ENCODE peak calls at places on chromosomes 5 and 9, in six cellular contexts. One of them, this sample, is unnamed.

GRCh38 chr9:115006660-115007059 is 76.3 kb upstream of the TNFSF8 start:
- DNase-seq in effector CD4-positive, alpha-beta T cell: no peak
- DNase-seq in psoas muscle: no peak
- DNase-seq in stimulated activated CD4-positive, alpha-beta T cell treated with anti-CD3 and anti-CD28 coated beads, Interleukin-15, amount 100 ng/mL, for 24 hours: peak
- DNase-seq in NCI-H2107: no peak
- DNase-seq in CD4-positive, alpha-beta memory T cell: no peak
- DNase-seq in this sample: peak

GRCh38 chr9:72362680-72363139 is 2.3 kb downstream of the ZFAND5 start:
- DNase-seq in effector CD4-positive, alpha-beta T cell: peak
- DNase-seq in psoas muscle: peak
- DNase-seq in stimulated activated CD4-positive, alpha-beta T cell treated with anti-CD3 and anti-CD28 coated beads, Interleukin-15, amount 100 ng/mL, for 24 hours: peak
- DNase-seq in NCI-H2107: no peak
- DNase-seq in CD4-positive, alpha-beta memory T cell: peak
- DNase-seq in this sample: peak

GRCh38 chr5:154993461-154993860 is 20.1 kb upstream of the KIF4B start:
- DNase-seq in effector CD4-positive, alpha-beta T cell: no peak
- DNase-seq in psoas muscle: no peak
- DNase-seq in stimulated activated CD4-positive, alpha-beta T cell treated with anti-CD3 and anti-CD28 coated beads, Interleukin-15, amount 100 ng/mL, for 24 hours: no peak
- DNase-seq in NCI-H2107: no peak
- DNase-seq in CD4-positive, alpha-beta memory T cell: no peak
- DNase-seq in this sample: no peak

GRCh38 chr5:8828596-8829321 is 717.1 kb downstream of the SEMA5A start:
- DNase-seq in effector CD4-positive, alpha-beta T cell: no peak
- DNase-seq in psoas muscle: no peak
- DNase-seq in stimulated activated CD4-positive, alpha-beta T cell treated with anti-CD3 and anti-CD28 coated beads, Interleukin-15, amount 100 ng/mL, for 24 hours: no peak
- DNase-seq in NCI-H2107: no peak
- DNase-seq in CD4-positive, alpha-beta memory T cell: no peak
- DNase-seq in this sample: no peak

GRCh38 chr5:144697847-144698262 is 527.2 kb downstream of the KCTD16 start:
- DNase-seq in effector CD4-positive, alpha-beta T cell: no peak
- DNase-seq in psoas muscle: no peak
- DNase-seq in stimulated activated CD4-positive, alpha-beta T cell treated with anti-CD3 and anti-CD28 coated beads, Interleukin-15, amount 100 ng/mL, for 24 hours: no peak
- DNase-seq in NCI-H2107: no peak
- DNase-seq in CD4-positive, alpha-beta memory T cell: no peak
- DNase-seq in this sample: no peak

GRCh38 chr9:120463765-120464164 is 116.2 kb downstream of the CDK5RAP2 start:
- DNase-seq in effector CD4-positive, alpha-beta T cell: no peak
- DNase-seq in psoas muscle: no peak
- DNase-seq in stimulated activated CD4-positive, alpha-beta T cell treated with anti-CD3 and anti-CD28 coated beads, Interleukin-15, amount 100 ng/mL, for 24 hours: no peak
- DNase-seq in NCI-H2107: no peak
- DNase-seq in CD4-positive, alpha-beta memory T cell: no peak
- DNase-seq in this sample: no peak

GRCh38 chr5:157743163-157744054 is at the start of gene LSM11:
- DNase-seq in effector CD4-positive, alpha-beta T cell: peak
- DNase-seq in psoas muscle: peak
- DNase-seq in stimulated activated CD4-positive, alpha-beta T cell treated with anti-CD3 and anti-CD28 coated beads, Interleukin-15, amount 100 ng/mL, for 24 hours: peak
- DNase-seq in NCI-H2107: peak
- DNase-seq in CD4-positive, alpha-beta memory T cell: peak
- DNase-seq in this sample: peak

GRCh38 chr5:23284656-23285055 is 222.8 kb upstream of the PRDM9 start:
- DNase-seq in effector CD4-positive, alpha-beta T cell: no peak
- DNase-seq in psoas muscle: no peak
- DNase-seq in stimulated activated CD4-positive, alpha-beta T cell treated with anti-CD3 and anti-CD28 coated beads, Interleukin-15, amount 100 ng/mL, for 24 hours: no peak
- DNase-seq in NCI-H2107: no peak
- DNase-seq in CD4-positive, alpha-beta memory T cell: no peak
- DNase-seq in this sample: no peak

GRCh38 chr9:111037744-111038335 is 430 bp downstream of the LPAR1 start:
- DNase-seq in effector CD4-positive, alpha-beta T cell: no peak
- DNase-seq in psoas muscle: peak
- DNase-seq in stimulated activated CD4-positive, alpha-beta T cell treated with anti-CD3 and anti-CD28 coated beads, Interleukin-15, amount 100 ng/mL, for 24 hours: peak
- DNase-seq in NCI-H2107: no peak
- DNase-seq in CD4-positive, alpha-beta memory T cell: no peak
- DNase-seq in this sample: no peak

GRCh38 chr5:10162468-10162867 is 87.2 kb downstream of the ATPSCKMT start:
- DNase-seq in effector CD4-positive, alpha-beta T cell: no peak
- DNase-seq in psoas muscle: no peak
- DNase-seq in stimulated activated CD4-positive, alpha-beta T cell treated with anti-CD3 and anti-CD28 coated beads, Interleukin-15, amount 100 ng/mL, for 24 hours: no peak
- DNase-seq in NCI-H2107: no peak
- DNase-seq in CD4-positive, alpha-beta memory T cell: no peak
- DNase-seq in this sample: no peak

GRCh38 chr9:135297716-135298075 is 181.9 kb upstream of the PPP1R26 start:
- DNase-seq in effector CD4-positive, alpha-beta T cell: no peak
- DNase-seq in psoas muscle: no peak
- DNase-seq in stimulated activated CD4-positive, alpha-beta T cell treated with anti-CD3 and anti-CD28 coated beads, Interleukin-15, amount 100 ng/mL, for 24 hours: no peak
- DNase-seq in NCI-H2107: no peak
- DNase-seq in CD4-positive, alpha-beta memory T cell: no peak
- DNase-seq in this sample: no peak

GRCh38 chr9:22052376-22052945 is 43.4 kb upstream of the CDKN2B start:
- DNase-seq in effector CD4-positive, alpha-beta T cell: no peak
- DNase-seq in psoas muscle: no peak
- DNase-seq in stimulated activated CD4-positive, alpha-beta T cell treated with anti-CD3 and anti-CD28 coated beads, Interleukin-15, amount 100 ng/mL, for 24 hours: peak
- DNase-seq in NCI-H2107: peak
- DNase-seq in CD4-positive, alpha-beta memory T cell: no peak
- DNase-seq in this sample: peak

GRCh38 chr5:72283358-72283757 is 36.7 kb downstream of the MRPS27 start:
- DNase-seq in effector CD4-positive, alpha-beta T cell: no peak
- DNase-seq in psoas muscle: no peak
- DNase-seq in stimulated activated CD4-positive, alpha-beta T cell treated with anti-CD3 and anti-CD28 coated beads, Interleukin-15, amount 100 ng/mL, for 24 hours: no peak
- DNase-seq in NCI-H2107: no peak
- DNase-seq in CD4-positive, alpha-beta memory T cell: no peak
- DNase-seq in this sample: no peak

GRCh38 chr5:128905225-128906110 is 59.8 kb upstream of the SLC27A6 start:
- DNase-seq in effector CD4-positive, alpha-beta T cell: peak
- DNase-seq in psoas muscle: no peak
- DNase-seq in stimulated activated CD4-positive, alpha-beta T cell treated with anti-CD3 and anti-CD28 coated beads, Interleukin-15, amount 100 ng/mL, for 24 hours: peak
- DNase-seq in NCI-H2107: no peak
- DNase-seq in CD4-positive, alpha-beta memory T cell: peak
- DNase-seq in this sample: peak

GRCh38 chr5:170221319-170221718 is 11.5 kb upstream of the C5orf58 start:
- DNase-seq in effector CD4-positive, alpha-beta T cell: no peak
- DNase-seq in psoas muscle: no peak
- DNase-seq in stimulated activated CD4-positive, alpha-beta T cell treated with anti-CD3 and anti-CD28 coated beads, Interleukin-15, amount 100 ng/mL, for 24 hours: no peak
- DNase-seq in NCI-H2107: no peak
- DNase-seq in CD4-positive, alpha-beta memory T cell: no peak
- DNase-seq in this sample: no peak

GRCh38 chr9:103364753-103365152 is 369.6 kb downstream of the CYLC2 start:
- DNase-seq in effector CD4-positive, alpha-beta T cell: no peak
- DNase-seq in psoas muscle: no peak
- DNase-seq in stimulated activated CD4-positive, alpha-beta T cell treated with anti-CD3 and anti-CD28 coated beads, Interleukin-15, amount 100 ng/mL, for 24 hours: no peak
- DNase-seq in NCI-H2107: no peak
- DNase-seq in CD4-positive, alpha-beta memory T cell: no peak
- DNase-seq in this sample: no peak

GRCh38 chr5:79111387-79111959 is at the start of gene BHMT:
- DNase-seq in effector CD4-positive, alpha-beta T cell: no peak
- DNase-seq in psoas muscle: no peak
- DNase-seq in stimulated activated CD4-positive, alpha-beta T cell treated with anti-CD3 and anti-CD28 coated beads, Interleukin-15, amount 100 ng/mL, for 24 hours: no peak
- DNase-seq in NCI-H2107: no peak
- DNase-seq in CD4-positive, alpha-beta memory T cell: no peak
- DNase-seq in this sample: no peak

GRCh38 chr9:20043035-20043434 is 254.2 kb upstream of the SLC24A2 start:
- DNase-seq in effector CD4-positive, alpha-beta T cell: no peak
- DNase-seq in psoas muscle: no peak
- DNase-seq in stimulated activated CD4-positive, alpha-beta T cell treated with anti-CD3 and anti-CD28 coated beads, Interleukin-15, amount 100 ng/mL, for 24 hours: peak
- DNase-seq in NCI-H2107: no peak
- DNase-seq in CD4-positive, alpha-beta memory T cell: peak
- DNase-seq in this sample: peak

GRCh38 chr5:76807296-76807695 is 11.5 kb upstream of the F2RL1 start:
- DNase-seq in effector CD4-positive, alpha-beta T cell: no peak
- DNase-seq in psoas muscle: no peak
- DNase-seq in stimulated activated CD4-positive, alpha-beta T cell treated with anti-CD3 and anti-CD28 coated beads, Interleukin-15, amount 100 ng/mL, for 24 hours: no peak
- DNase-seq in NCI-H2107: no peak
- DNase-seq in CD4-positive, alpha-beta memory T cell: no peak
- DNase-seq in this sample: no peak

GRCh38 chr5:149283611-149284480 is 12.2 kb downstream of the AFAP1L1 start:
- DNase-seq in effector CD4-positive, alpha-beta T cell: no peak
- DNase-seq in psoas muscle: no peak
- DNase-seq in stimulated activated CD4-positive, alpha-beta T cell treated with anti-CD3 and anti-CD28 coated beads, Interleukin-15, amount 100 ng/mL, for 24 hours: no peak
- DNase-seq in NCI-H2107: peak
- DNase-seq in CD4-positive, alpha-beta memory T cell: no peak
- DNase-seq in this sample: no peak

GRCh38 chr5:10733426-10733825 is 27.6 kb downstream of the DAP start:
- DNase-seq in effector CD4-positive, alpha-beta T cell: no peak
- DNase-seq in psoas muscle: no peak
- DNase-seq in stimulated activated CD4-positive, alpha-beta T cell treated with anti-CD3 and anti-CD28 coated beads, Interleukin-15, amount 100 ng/mL, for 24 hours: no peak
- DNase-seq in NCI-H2107: no peak
- DNase-seq in CD4-positive, alpha-beta memory T cell: no peak
- DNase-seq in this sample: no peak

GRCh38 chr5:94375801-94376200 is 242.6 kb downstream of the KIAA0825 start:
- DNase-seq in effector CD4-positive, alpha-beta T cell: no peak
- DNase-seq in psoas muscle: no peak
- DNase-seq in stimulated activated CD4-positive, alpha-beta T cell treated with anti-CD3 and anti-CD28 coated beads, Interleukin-15, amount 100 ng/mL, for 24 hours: no peak
- DNase-seq in NCI-H2107: no peak
- DNase-seq in CD4-positive, alpha-beta memory T cell: no peak
- DNase-seq in this sample: no peak

GRCh38 chr5:126801992-126802294 is 25.0 kb downstream of the LMNB1 start:
- DNase-seq in effector CD4-positive, alpha-beta T cell: no peak
- DNase-seq in psoas muscle: no peak
- DNase-seq in stimulated activated CD4-positive, alpha-beta T cell treated with anti-CD3 and anti-CD28 coated beads, Interleukin-15, amount 100 ng/mL, for 24 hours: no peak
- DNase-seq in NCI-H2107: no peak
- DNase-seq in CD4-positive, alpha-beta memory T cell: no peak
- DNase-seq in this sample: no peak

GRCh38 chr9:114487607-114488300 is 17.5 kb downstream of the WHRN start:
- DNase-seq in effector CD4-positive, alpha-beta T cell: peak
- DNase-seq in psoas muscle: no peak
- DNase-seq in stimulated activated CD4-positive, alpha-beta T cell treated with anti-CD3 and anti-CD28 coated beads, Interleukin-15, amount 100 ng/mL, for 24 hours: peak
- DNase-seq in NCI-H2107: peak
- DNase-seq in CD4-positive, alpha-beta memory T cell: peak
- DNase-seq in this sample: peak

GRCh38 chr5:153824909-153825308 is 213.8 kb downstream of the FAM114A2 start:
- DNase-seq in effector CD4-positive, alpha-beta T cell: no peak
- DNase-seq in psoas muscle: no peak
- DNase-seq in stimulated activated CD4-positive, alpha-beta T cell treated with anti-CD3 and anti-CD28 coated beads, Interleukin-15, amount 100 ng/mL, for 24 hours: no peak
- DNase-seq in NCI-H2107: no peak
- DNase-seq in CD4-positive, alpha-beta memory T cell: no peak
- DNase-seq in this sample: no peak

GRCh38 chr9:99137225-99137624 is 32.3 kb downstream of the TGFBR1 start:
- DNase-seq in effector CD4-positive, alpha-beta T cell: no peak
- DNase-seq in psoas muscle: no peak
- DNase-seq in stimulated activated CD4-positive, alpha-beta T cell treated with anti-CD3 and anti-CD28 coated beads, Interleukin-15, amount 100 ng/mL, for 24 hours: no peak
- DNase-seq in NCI-H2107: no peak
- DNase-seq in CD4-positive, alpha-beta memory T cell: no peak
- DNase-seq in this sample: no peak

GRCh38 chr5:174687503-174687902 is 36.9 kb upstream of the MSX2 start:
- DNase-seq in effector CD4-positive, alpha-beta T cell: no peak
- DNase-seq in psoas muscle: no peak
- DNase-seq in stimulated activated CD4-positive, alpha-beta T cell treated with anti-CD3 and anti-CD28 coated beads, Interleukin-15, amount 100 ng/mL, for 24 hours: no peak
- DNase-seq in NCI-H2107: no peak
- DNase-seq in CD4-positive, alpha-beta memory T cell: no peak
- DNase-seq in this sample: no peak

GRCh38 chr5:135105105-135105484 is 71.1 kb upstream of the PITX1 start:
- DNase-seq in effector CD4-positive, alpha-beta T cell: no peak
- DNase-seq in psoas muscle: no peak
- DNase-seq in stimulated activated CD4-positive, alpha-beta T cell treated with anti-CD3 and anti-CD28 coated beads, Interleukin-15, amount 100 ng/mL, for 24 hours: no peak
- DNase-seq in NCI-H2107: no peak
- DNase-seq in CD4-positive, alpha-beta memory T cell: no peak
- DNase-seq in this sample: no peak

GRCh38 chr5:110441035-110441434 is 285.4 kb downstream of the TMEM232 start:
- DNase-seq in effector CD4-positive, alpha-beta T cell: no peak
- DNase-seq in psoas muscle: no peak
- DNase-seq in stimulated activated CD4-positive, alpha-beta T cell treated with anti-CD3 and anti-CD28 coated beads, Interleukin-15, amount 100 ng/mL, for 24 hours: peak
- DNase-seq in NCI-H2107: no peak
- DNase-seq in CD4-positive, alpha-beta memory T cell: no peak
- DNase-seq in this sample: peak

GRCh38 chr5:104430977-104431620 is 868.5 kb upstream of the NUDT12 start:
- DNase-seq in effector CD4-positive, alpha-beta T cell: no peak
- DNase-seq in psoas muscle: no peak
- DNase-seq in stimulated activated CD4-positive, alpha-beta T cell treated with anti-CD3 and anti-CD28 coated beads, Interleukin-15, amount 100 ng/mL, for 24 hours: no peak
- DNase-seq in NCI-H2107: no peak
- DNase-seq in CD4-positive, alpha-beta memory T cell: no peak
- DNase-seq in this sample: no peak

GRCh38 chr9:31541626-31542025 is 842.8 kb upstream of the ACO1 start:
- DNase-seq in effector CD4-positive, alpha-beta T cell: no peak
- DNase-seq in psoas muscle: no peak
- DNase-seq in stimulated activated CD4-positive, alpha-beta T cell treated with anti-CD3 and anti-CD28 coated beads, Interleukin-15, amount 100 ng/mL, for 24 hours: no peak
- DNase-seq in NCI-H2107: no peak
- DNase-seq in CD4-positive, alpha-beta memory T cell: no peak
- DNase-seq in this sample: no peak

GRCh38 chr9:129080312-129080607 is 651 bp upstream of the DOLPP1 start:
- DNase-seq in effector CD4-positive, alpha-beta T cell: no peak
- DNase-seq in psoas muscle: no peak
- DNase-seq in stimulated activated CD4-positive, alpha-beta T cell treated with anti-CD3 and anti-CD28 coated beads, Interleukin-15, amount 100 ng/mL, for 24 hours: no peak
- DNase-seq in NCI-H2107: no peak
- DNase-seq in CD4-positive, alpha-beta memory T cell: no peak
- DNase-seq in this sample: no peak

GRCh38 chr5:121144764-121145163 is 680.7 kb downstream of the PRR16 start:
- DNase-seq in effector CD4-positive, alpha-beta T cell: no peak
- DNase-seq in psoas muscle: no peak
- DNase-seq in stimulated activated CD4-positive, alpha-beta T cell treated with anti-CD3 and anti-CD28 coated beads, Interleukin-15, amount 100 ng/mL, for 24 hours: no peak
- DNase-seq in NCI-H2107: no peak
- DNase-seq in CD4-positive, alpha-beta memory T cell: no peak
- DNase-seq in this sample: no peak

GRCh38 chr5:52692039-52692438 is 95.7 kb upstream of the ITGA1 start:
- DNase-seq in effector CD4-positive, alpha-beta T cell: no peak
- DNase-seq in psoas muscle: no peak
- DNase-seq in stimulated activated CD4-positive, alpha-beta T cell treated with anti-CD3 and anti-CD28 coated beads, Interleukin-15, amount 100 ng/mL, for 24 hours: no peak
- DNase-seq in NCI-H2107: no peak
- DNase-seq in CD4-positive, alpha-beta memory T cell: no peak
- DNase-seq in this sample: no peak

GRCh38 chr5:117657591-117657990 is 1083.0 kb upstream of the SEMA6A start:
- DNase-seq in effector CD4-positive, alpha-beta T cell: no peak
- DNase-seq in psoas muscle: no peak
- DNase-seq in stimulated activated CD4-positive, alpha-beta T cell treated with anti-CD3 and anti-CD28 coated beads, Interleukin-15, amount 100 ng/mL, for 24 hours: no peak
- DNase-seq in NCI-H2107: no peak
- DNase-seq in CD4-positive, alpha-beta memory T cell: no peak
- DNase-seq in this sample: no peak

GRCh38 chr9:106104887-106105286 is 410.5 kb downstream of the TMEM38B start:
- DNase-seq in effector CD4-positive, alpha-beta T cell: no peak
- DNase-seq in psoas muscle: no peak
- DNase-seq in stimulated activated CD4-positive, alpha-beta T cell treated with anti-CD3 and anti-CD28 coated beads, Interleukin-15, amount 100 ng/mL, for 24 hours: no peak
- DNase-seq in NCI-H2107: no peak
- DNase-seq in CD4-positive, alpha-beta memory T cell: no peak
- DNase-seq in this sample: no peak

GRCh38 chr5:10328323-10328722 is 20.6 kb upstream of the CMBL start:
- DNase-seq in effector CD4-positive, alpha-beta T cell: no peak
- DNase-seq in psoas muscle: no peak
- DNase-seq in stimulated activated CD4-positive, alpha-beta T cell treated with anti-CD3 and anti-CD28 coated beads, Interleukin-15, amount 100 ng/mL, for 24 hours: no peak
- DNase-seq in NCI-H2107: no peak
- DNase-seq in CD4-positive, alpha-beta memory T cell: no peak
- DNase-seq in this sample: no peak